ENCODE peak calls at places on chromosome 5, in nine cellular contexts. C is transverse colon, V is HepG2, U is esophagus muscularis mucosa, E is suprapubic skin, I is stomach, A is K562, D is spleen, Y is upper lobe of left lung. Z is an unnamed sample.

GRCh38 chr5:39977231-39977630 is 552.5 kb upstream of the DAB2 start:
- DNase-seq in C (no peak), V (no peak), U (no peak), E (no peak), I (no peak), A (no peak), D (no peak), Y (no peak), Z (no peak)

GRCh38 chr5:38323645-38324295 is 65.4 kb downstream of the EGFLAM start:
- DNase-seq in C (no peak), V (no peak), U (no peak), E (no peak), I (no peak), A (no peak), D (no peak), Y (no peak), Z (no peak)

GRCh38 chr5:98836175-98836574 is 62.7 kb downstream of the RGMB start:
- DNase-seq in C (no peak), V (no peak), U (no peak), E (no peak), I (no peak), A (no peak), D (no peak), Y (no peak), Z (no peak)

GRCh38 chr5:132263548-132264261 is 6.2 kb downstream of the PDLIM4 start:
- DNase-seq in C (peak), V (no peak), U (peak), E (peak), I (no peak), A (peak), D (peak), Y (no peak), Z (no peak)

GRCh38 chr5:5025774-5026406 is 114.2 kb upstream of the ADAMTS16 start:
- DNase-seq in C (no peak), V (peak), U (no peak), E (no peak), I (no peak), A (no peak), D (no peak), Y (no peak), Z (no peak)

GRCh38 chr5:132387649-132388117 is 18.2 kb downstream of the SLC22A5 start:
- DNase-seq in C (peak), V (no peak), U (no peak), E (no peak), I (peak), A (peak), D (no peak), Y (peak), Z (peak)

GRCh38 chr5:32866138-32866537 is 155.0 kb downstream of the NPR3 start:
- DNase-seq in C (no peak), V (no peak), U (no peak), E (no peak), I (no peak), A (no peak), D (no peak), Y (no peak), Z (no peak)

GRCh38 chr5:91189480-91190332 is 193.4 kb downstream of the ARRDC3 start:
- DNase-seq in C (peak), V (peak), U (no peak), E (no peak), I (no peak), A (no peak), D (no peak), Y (no peak), Z (no peak)

DNA sequence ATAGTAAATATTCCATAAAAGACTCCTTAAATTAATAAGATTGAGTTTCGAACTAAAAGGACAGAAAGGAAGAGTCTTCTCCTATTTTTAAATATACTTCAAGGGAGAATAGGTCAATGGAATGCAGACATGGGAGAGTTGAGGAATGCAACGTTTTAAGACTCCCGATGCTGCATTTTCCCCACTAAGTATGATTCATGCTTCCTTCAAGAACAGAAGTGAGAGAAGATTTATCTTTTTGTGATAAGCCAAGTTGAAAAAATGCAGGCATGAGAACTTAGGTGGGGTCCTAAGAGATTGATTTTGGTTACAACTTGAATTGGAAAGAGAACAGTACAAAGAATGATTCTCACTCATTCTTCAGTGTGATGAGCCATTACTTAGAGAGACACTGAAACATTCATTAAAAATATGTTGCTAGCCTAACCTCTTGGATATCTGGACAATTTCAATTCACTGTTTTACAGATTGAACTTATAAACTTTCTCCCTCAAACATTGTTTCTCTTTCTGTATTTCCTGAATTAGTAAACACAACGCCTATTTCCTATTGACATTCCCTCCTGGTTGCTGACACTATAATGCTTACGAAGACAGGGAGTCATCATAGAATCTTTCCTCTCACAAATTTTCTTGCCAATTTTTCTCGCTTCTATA is 1666.1 kb upstream of the WWC1 start:
- DNase-seq in C (no peak), V (no peak), U (no peak), E (no peak), I (no peak), A (no peak), D (no peak), Y (no peak), Z (no peak)
- H3K4me3 ChIP-seq in C (no peak), V (no peak), U (no peak), E (no peak), I (no peak), A (no peak), D (no peak), Y (no peak), Z (no peak)

DNA sequence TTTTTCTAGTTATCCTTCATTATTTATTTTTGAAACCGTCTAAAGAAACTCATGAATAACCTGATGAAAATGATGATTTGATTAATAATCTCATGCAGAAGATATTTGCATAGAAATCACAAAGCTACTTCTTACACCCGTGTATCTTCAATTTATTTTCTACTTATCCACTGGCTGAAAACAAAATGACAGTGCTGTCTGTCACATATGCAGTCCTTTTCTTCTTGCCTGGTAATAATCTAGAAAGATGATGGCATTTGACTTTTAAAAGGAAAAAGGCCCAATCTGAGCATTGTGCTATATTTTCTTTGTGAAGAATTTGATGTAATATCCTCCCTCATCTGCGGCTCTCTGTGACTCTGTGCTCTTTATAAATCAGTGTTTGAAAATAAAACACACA is 253.3 kb downstream of the PRR16 start:
- DNase-seq in C (no peak), V (no peak), U (no peak), E (no peak), I (no peak), A (no peak), D (no peak), Y (no peak), Z (no peak)
- TF ChIP-seq POLR2AphosphoS5 in C (no peak), V (no peak), U (no peak), E (no peak), I (no peak), A (no peak), D (no peak), Y (no peak), Z (no peak)

DNA sequence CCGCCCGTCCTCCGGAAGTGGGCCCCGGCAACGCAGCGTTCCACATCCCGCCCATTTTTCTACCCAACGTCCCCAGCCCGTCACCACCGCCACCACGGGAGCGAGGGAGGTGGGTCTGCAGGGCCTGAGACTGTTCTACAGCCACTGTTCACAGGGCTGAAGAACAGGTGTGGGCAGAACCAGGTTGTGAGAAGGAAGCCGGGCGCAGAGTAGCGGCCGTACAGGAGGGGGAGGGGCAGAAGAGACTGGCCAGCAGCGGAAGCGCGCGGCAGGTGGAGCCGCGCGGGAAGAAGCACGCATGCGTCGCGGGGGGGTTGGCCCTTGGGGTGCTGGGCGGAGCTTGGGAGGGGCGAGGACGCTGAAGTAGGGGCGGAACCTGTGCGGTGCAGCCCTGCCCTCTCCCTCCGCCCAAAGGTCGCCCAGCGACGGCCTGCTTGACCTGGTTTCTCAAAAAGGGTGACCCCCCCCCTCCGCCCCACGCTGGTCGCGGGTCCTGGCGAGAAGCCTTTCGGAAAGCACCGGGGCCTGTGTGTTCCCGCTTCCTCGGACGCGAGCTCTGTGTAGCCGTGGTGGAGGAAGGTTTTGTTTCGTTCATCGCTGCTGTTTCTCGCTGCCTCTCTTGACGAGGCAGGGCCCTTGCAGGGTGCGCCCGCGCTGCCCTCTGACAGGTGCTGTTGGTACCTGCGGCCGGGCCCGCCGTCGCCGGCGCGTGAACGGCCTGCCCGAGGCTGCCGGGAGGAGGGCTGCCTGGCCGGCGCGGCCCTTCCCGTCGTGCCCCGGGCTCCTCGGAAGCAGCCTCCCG is 7.8 kb upstream of the MGAT1 start:
- DNase-seq in C (peak), V (peak), U (peak), E (peak), I (peak), A (peak), D (peak), Y (peak), Z (peak)
- TF ChIP-seq POLR2A in C (peak), V (peak), U (peak), E (peak), I (no peak), A (peak), D (peak), Y (no peak), Z (peak)

GRCh38 chr5:94360382-94360781 is 258.0 kb downstream of the KIAA0825 start:
- DNase-seq in C (no peak), V (no peak), U (no peak), E (no peak), I (no peak), A (no peak), D (no peak), Y (no peak), Z (no peak)
- H3K4me3 ChIP-seq in C (no peak), V (no peak), U (no peak), E (no peak), I (no peak), A (no peak), D (no peak), Y (no peak), Z (no peak)

GRCh38 chr5:14407051-14407450 is 174.5 kb upstream of the OTULINL start:
- DNase-seq in C (no peak), V (no peak), U (no peak), E (no peak), I (no peak), A (no peak), D (no peak), Y (no peak), Z (no peak)

GRCh38 chr5:14405267-14405666 is 176.3 kb upstream of the OTULINL start:
- DNase-seq in C (no peak), V (no peak), U (no peak), E (no peak), I (no peak), A (peak), D (no peak), Y (peak), Z (no peak)

GRCh38 chr5:14406554-14406849 is 175.1 kb upstream of the OTULINL start:
- DNase-seq in C (no peak), V (no peak), U (no peak), E (no peak), I (no peak), A (no peak), D (no peak), Y (no peak), Z (no peak)

GRCh38 chr5:14405706-14406553 is 175.7 kb upstream of the OTULINL start:
- DNase-seq in C (no peak), V (no peak), U (no peak), E (no peak), I (no peak), A (no peak), D (no peak), Y (no peak), Z (no peak)

DNA sequence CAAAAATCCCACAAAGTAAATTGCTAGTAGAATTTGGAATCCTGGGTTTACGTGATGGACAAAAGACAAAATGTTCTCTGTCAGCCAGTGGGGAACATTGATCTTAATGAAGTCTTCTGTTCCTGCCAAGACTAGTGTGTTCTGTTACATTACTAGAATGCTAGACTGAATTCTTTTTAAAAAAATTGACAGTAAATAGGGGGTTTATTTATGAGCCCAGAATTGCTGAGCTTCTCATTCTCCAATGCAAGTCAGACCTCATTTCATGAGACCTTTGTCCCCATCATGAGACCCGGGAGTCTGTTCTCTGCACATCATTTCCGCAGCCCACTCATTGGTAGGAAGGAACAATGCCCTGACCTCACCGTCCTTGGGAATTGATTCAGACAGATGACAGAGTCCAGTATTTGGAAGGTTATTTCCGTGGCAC is 173.8 kb upstream of the OTULINL start:
- DNase-seq in C (no peak), V (no peak), U (no peak), E (no peak), I (no peak), A (no peak), D (no peak), Y (no peak), Z (peak)
- TF ChIP-seq POLR2AphosphoS5 in C (no peak), V (no peak), U (peak), E (no peak), I (no peak), A (no peak), D (peak), Y (no peak), Z (peak)

GRCh38 chr5:8952147-8952546 is 593.7 kb downstream of the SEMA5A start:
- DNase-seq in C (no peak), V (no peak), U (no peak), E (no peak), I (no peak), A (no peak), D (no peak), Y (no peak), Z (no peak)
- TF ChIP-seq POLR2A in C (no peak), V (no peak), U (no peak), E (no peak), I (no peak), A (no peak), D (no peak), Y (no peak), Z (no peak)

DNA sequence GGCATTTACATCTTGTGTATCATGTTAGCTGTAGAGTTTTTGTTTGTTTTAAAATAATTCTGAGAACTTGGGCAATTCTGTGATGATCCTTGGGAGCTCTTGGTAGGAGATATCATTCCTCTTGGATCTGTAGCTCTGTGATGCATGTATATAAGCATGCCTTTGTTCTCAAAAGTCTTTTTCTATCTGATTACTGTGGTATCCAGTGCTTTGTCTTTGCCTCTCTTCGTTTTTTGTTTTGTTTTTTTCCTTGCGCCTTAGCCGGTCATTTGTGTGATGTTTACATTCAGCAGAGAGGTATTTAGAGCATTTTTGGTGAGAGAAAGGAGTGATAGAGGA is 110.0 kb downstream of the PAM start:
- DNase-seq in C (no peak), V (no peak), U (no peak), E (no peak), I (no peak), A (no peak), D (no peak), Y (no peak), Z (no peak)
- H3K4me3 ChIP-seq in C (peak), V (peak), U (peak), E (peak), I (peak), A (no peak), D (no peak), Y (peak), Z (peak)

Z was measured in breast epithelium.